ENCODE peak calls at places on chromosomes 4 and X, in seven cellular contexts. Q is CD8-positive, alpha-beta memory T cell; N is epithelial cell of esophagus; Y is AG04450; S is GM23248; Z is OCI-LY7; B is neuronal stem cell. E is an unnamed sample.

GRCh38 chr4:20252656-20253271 is 1.1 kb downstream of the SLIT2 start:
- DNase-seq in Q (no peak), N (peak), Y (no peak), S (peak), Z (no peak), B (peak), E (no peak)

GRCh38 chr4:140755811-140756291 is 334 bp downstream of the TBC1D9 start:
- DNase-seq in Q (no peak), N (peak), Y (no peak), S (peak), Z (peak), B (peak), E (no peak)

GRCh38 chrX:107760304-107761077 is 15.1 kb downstream of the TSC22D3 start:
- DNase-seq in Q (no peak), N (no peak), Y (no peak), S (no peak), Z (no peak), B (no peak), E (no peak)

GRCh38 chrX:2848806-2849420 is 20.2 kb downstream of the GYG2 start:
- DNase-seq in Q (no peak), N (no peak), Y (no peak), S (peak), Z (no peak), B (no peak), E (peak)

GRCh38 chrX:36908801-36909403 is 99.3 kb upstream of the FAM47C start:
- DNase-seq in Q (no peak), N (peak), Y (no peak), S (peak), Z (peak), B (no peak), E (no peak)

GRCh38 chr4:37977471-37978452 is 17.6 kb downstream of the PTTG2 start:
- DNase-seq in Q (peak), N (peak), Y (no peak), S (peak), Z (peak), B (peak), E (no peak)

GRCh38 chrX:129678176-129678880 is 23.6 kb upstream of the APLN start:
- DNase-seq in Q (peak), N (no peak), Y (no peak), S (peak), Z (no peak), B (no peak), E (no peak)

GRCh38 chr4:52081216-52081615 is 30.1 kb downstream of the SPATA18 start:
- DNase-seq in Q (no peak), N (no peak), Y (no peak), S (no peak), Z (no peak), B (no peak), E (no peak)

GRCh38 chrX:68490644-68491043 is 8.2 kb upstream of the YIPF6 start:
- DNase-seq in Q (no peak), N (peak), Y (no peak), S (peak), Z (no peak), B (no peak), E (no peak)

GRCh38 chr4:154658680-154659402 is 46.4 kb upstream of the FGG start:
- DNase-seq in Q (no peak), N (no peak), Y (no peak), S (no peak), Z (no peak), B (no peak), E (no peak)

GRCh38 chr4:154660052-154660451 is 47.6 kb upstream of the FGG start:
- DNase-seq in Q (no peak), N (no peak), Y (no peak), S (no peak), Z (no peak), B (no peak), E (no peak)
- H3K4me3 ChIP-seq in Q (no peak), N (no peak), Y (no peak), S (no peak), Z (no peak), B (no peak), E (no peak)

GRCh38 chr4:77443941-77444340 is 161.7 kb upstream of the CXCL13 start:
- DNase-seq in Q (no peak), N (no peak), Y (no peak), S (peak), Z (no peak), B (no peak), E (peak)
- H3K4me3 ChIP-seq in Q (no peak), N (no peak), Y (no peak), S (no peak), Z (no peak), B (no peak), E (no peak)

GRCh38 chr4:10584042-10584441 is 100.5 kb downstream of the CLNK start:
- DNase-seq in Q (no peak), N (peak), Y (peak), S (peak), Z (no peak), B (no peak), E (peak)
- H3K4me3 ChIP-seq in Q (no peak), N (no peak), Y (peak), S (peak), Z (no peak), B (no peak), E (no peak)

DNA sequence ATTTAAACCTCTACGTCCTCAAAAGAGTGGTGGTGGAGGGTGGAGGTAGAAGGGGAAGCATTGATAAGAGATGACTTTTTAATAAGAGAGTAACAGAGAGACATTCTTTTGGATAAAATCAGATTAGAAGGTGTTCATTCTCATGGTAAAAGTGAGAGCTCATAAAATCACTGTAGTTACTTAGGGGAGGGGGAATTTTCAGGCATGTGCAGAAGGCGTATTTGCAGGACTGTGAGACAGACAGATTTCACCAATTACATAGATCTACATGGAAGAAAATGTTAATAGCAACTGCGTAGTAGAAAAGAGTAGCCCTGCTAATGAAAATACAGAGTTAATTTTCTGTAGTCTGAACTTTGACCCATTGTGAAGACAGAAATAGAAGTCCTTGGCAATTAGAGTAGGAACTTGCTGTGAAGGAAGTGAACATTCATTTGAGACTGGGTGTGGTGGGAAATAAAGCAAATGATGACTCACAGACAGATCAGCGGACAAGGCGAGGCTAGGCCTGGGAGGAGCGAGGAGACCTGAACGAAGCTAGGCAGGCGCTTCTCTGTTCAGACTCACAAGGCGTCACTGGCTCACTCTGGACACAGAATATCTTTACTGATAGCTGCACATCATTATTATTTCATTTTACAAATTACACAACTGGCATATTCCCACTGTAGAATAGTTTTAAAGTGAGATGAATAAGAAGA is 57.2 kb upstream of the FAM9C start:
- DNase-seq in Q (peak), N (peak), Y (no peak), S (peak), Z (no peak), B (no peak), E (peak)
- H3K4me3 ChIP-seq in Q (no peak), N (no peak), Y (no peak), S (no peak), Z (no peak), B (no peak), E (no peak)